ENCODE peak calls at places on chromosomes 7 and 10, in five cellular contexts. O, E, C, I and U are unnamed samples.

GRCh38 chr10:126129026-126129425 is 232.7 kb downstream of the FANK1 start:
- DNase-seq in E (no peak), I (no peak), C (no peak), O (no peak), U (no peak)

GRCh38 chr7:25726682-25727357 is 425.2 kb upstream of the NFE2L3 start:
- DNase-seq in E (no peak), I (no peak), O (no peak), C (no peak), U (no peak)

GRCh38 chr10:89355373-89355772 is 22.5 kb upstream of the IFIT1B start:
- DNase-seq in E (no peak), I (no peak), C (no peak), O (no peak), U (peak)

GRCh38 chr7:154532771-154533170 is 470.2 kb downstream of the PAXIP1 start:
- DNase-seq in E (no peak), C (no peak), I (no peak), O (no peak), U (no peak)

GRCh38 chr10:122515588-122516231 is 44.8 kb upstream of the DMBT1 start:
- DNase-seq in E (peak), C (peak), I (peak), O (no peak), U (no peak)

GRCh38 chr7:43198599-43199090 is 86.2 kb downstream of the HECW1 start:
- DNase-seq in E (no peak), O (no peak), I (no peak), C (no peak), U (no peak)

GRCh38 chr10:123143162-123143824 is 4.6 kb upstream of the HMX2 start:
- DNase-seq in I (no peak), C (no peak), E (no peak), O (no peak), U (no peak)

GRCh38 chr7:127932496-127932895 is 98.7 kb downstream of the LRRC4 start:
- DNase-seq in C (no peak), E (no peak), O (no peak), I (no peak), U (no peak)

GRCh38 chr10:73577788-73578187 is 13.4 kb downstream of the USP54 start:
- DNase-seq in C (no peak), I (peak), E (no peak), O (no peak), U (no peak)

GRCh38 chr10:29895436-29895835 is 163.9 kb downstream of the JCAD start:
- DNase-seq in E (no peak), I (no peak), C (no peak), O (no peak), U (peak)